ENCODE peak calls at places on chromosomes 12 and 14, in four cellular contexts. H is tibial artery, W is adrenal gland, V is heart right ventricle. R is an unnamed sample.

GRCh38 chr12:120439646-120440247 is 1.8 kb downstream of the COX6A1 start:
- DNase-seq in H (no peak), W (peak), V (peak), R (no peak)

GRCh38 chr12:115609356-115609755 is 668.1 kb downstream of the MED13L start:
- DNase-seq in H (no peak), W (no peak), V (no peak), R (no peak)

GRCh38 chr12:118853634-118854033 is 127.7 kb upstream of the SRRM4 start:
- DNase-seq in H (no peak), W (no peak), V (no peak), R (no peak)

GRCh38 chr12:114316076-114316475 is 89.9 kb downstream of the TBX5 start:
- DNase-seq in H (no peak), W (no peak), V (no peak), R (peak)

GRCh38 chr12:76706099-76706498 is 57.8 kb upstream of the ZDHHC17 start:
- DNase-seq in H (no peak), W (no peak), V (no peak), R (no peak)

GRCh38 chr14:94676495-94677238 is 64.5 kb downstream of the SERPINA3 start:
- DNase-seq in H (no peak), W (no peak), V (no peak), R (no peak)

GRCh38 chr14:76201162-76201561 is 49.4 kb downstream of the GPATCH2L start:
- DNase-seq in H (no peak), W (no peak), V (no peak), R (peak)

GRCh38 chr14:50039734-50040400 is 76.5 kb downstream of the VCPKMT start:
- DNase-seq in H (peak), W (peak), V (peak), R (peak)

GRCh38 chr12:45232771-45233372 is 17.0 kb downstream of the ANO6 start:
- DNase-seq in H (peak), W (peak), V (no peak), R (peak)

GRCh38 chr12:5222729-5223128 is 179.1 kb downstream of the KCNA5 start:
- DNase-seq in H (no peak), W (no peak), V (no peak), R (no peak)

GRCh38 chr14:81275995-81276698 is 55.4 kb upstream of the GTF2A1 start:
- DNase-seq in H (no peak), W (no peak), V (no peak), R (no peak)

GRCh38 chr12:24479131-24479530 is 469.8 kb downstream of the BCAT1 start:
- DNase-seq in H (no peak), W (no peak), V (no peak), R (no peak)

GRCh38 chr12:132216354-132216987 is 72.2 kb downstream of the NOC4L start:
- DNase-seq in H (no peak), W (no peak), V (no peak), R (no peak)

GRCh38 chr12:5567021-5567744 is 135.3 kb downstream of the NTF3 start:
- DNase-seq in H (no peak), W (no peak), V (peak), R (no peak)

DNA sequence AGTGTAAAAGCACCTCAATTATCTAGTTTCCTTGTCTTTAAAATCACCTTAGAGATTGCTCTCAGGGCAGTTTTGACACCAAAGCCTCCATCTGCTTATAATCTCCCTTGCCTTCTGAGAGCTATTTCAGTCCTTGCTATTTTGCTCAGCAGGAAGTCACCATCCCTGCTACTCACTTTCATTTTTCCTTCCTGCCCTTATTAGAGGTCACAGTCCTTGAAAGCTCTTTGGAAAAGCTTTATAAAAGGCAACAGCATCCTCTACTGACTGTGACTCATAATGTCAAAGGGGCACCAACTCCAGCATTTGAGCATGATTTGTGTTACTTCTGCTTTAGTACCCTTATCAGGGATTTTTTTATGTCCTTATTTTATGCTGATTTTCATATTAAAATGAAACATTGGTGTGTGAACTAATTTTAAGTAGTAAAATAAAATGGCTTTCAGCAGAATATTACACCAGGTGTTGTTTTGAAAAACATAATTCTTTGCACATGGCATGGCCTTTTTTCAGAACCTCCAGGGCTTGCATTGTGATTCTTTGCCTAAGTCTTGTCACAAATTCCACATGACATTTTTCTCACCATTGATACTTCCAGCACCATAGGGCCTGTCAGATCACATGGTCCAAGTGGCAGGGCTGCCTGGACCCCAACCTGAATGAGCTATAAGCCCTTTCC is 213.0 kb downstream of the ADAMTS20 start:
- DNase-seq in H (no peak), W (no peak), V (no peak), R (peak)
- TF ChIP-seq CTCF in H (peak), W (peak), V (peak), R (peak)

GRCh38 chr14:21103165-21103709 is 2.4 kb downstream of the TMEM253 start:
- DNase-seq in H (no peak), W (no peak), V (no peak), R (no peak)

GRCh38 chr14:21100931-21101330 is at the start of gene TMEM253:
- DNase-seq in H (no peak), W (no peak), V (no peak), R (no peak)

GRCh38 chr14:21103710-21104447 is 3.0 kb downstream of the TMEM253 start:
- DNase-seq in H (peak), W (peak), V (peak), R (peak)

GRCh38 chr14:21101802-21102413 is 1.0 kb downstream of the TMEM253 start:
- DNase-seq in H (no peak), W (no peak), V (no peak), R (no peak)

GRCh38 chr14:21102472-21103164 is 1.8 kb downstream of the TMEM253 start:
- DNase-seq in H (no peak), W (no peak), V (no peak), R (no peak)
- H3K4me3 ChIP-seq in H (peak), W (no peak), V (no peak), R (no peak)

GRCh38 chr12:21773799-21774198 is 707 bp downstream of the KCNJ8 start:
- DNase-seq in H (no peak), W (no peak), V (no peak), R (no peak)

GRCh38 chr12:21774358-21775129 is at the start of gene KCNJ8:
- DNase-seq in H (peak), W (peak), V (peak), R (no peak)

GRCh38 chr12:21775130-21775920 is 819 bp upstream of the KCNJ8 start:
- DNase-seq in H (no peak), W (no peak), V (no peak), R (no peak)

GRCh38 chr12:21771311-21771710 is 3.2 kb downstream of the KCNJ8 start:
- DNase-seq in H (no peak), W (no peak), V (no peak), R (no peak)

GRCh38 chr12:21773263-21773741 is 1.2 kb downstream of the KCNJ8 start:
- DNase-seq in H (peak), W (peak), V (peak), R (no peak)
- TF ChIP-seq CTCF in H (peak), W (peak), V (no peak), R (peak)

GRCh38 chr14:40629144-40629543 is 977.5 kb upstream of the LRFN5 start:
- DNase-seq in H (no peak), W (no peak), V (no peak), R (no peak)
- H3K4me3 ChIP-seq in H (no peak), W (no peak), V (no peak), R (no peak)